ENCODE peak calls at places on chromosomes 4 and X, in eight cellular contexts. One of them, this sample, is unnamed.

GRCh38 chr4:95204873-95205272 is 343.9 kb downstream of the UNC5C start:
- DNase-seq in CD8-positive, alpha-beta T cell: no peak
- DNase-seq in WTC11: peak
- DNase-seq in transverse colon: no peak
- DNase-seq in RWPE2: no peak
- DNase-seq in bronchial epithelial cell: no peak
- DNase-seq in lower lobe of right lung: no peak
- DNase-seq in Peyer's patch: no peak
- DNase-seq in this sample: no peak

GRCh38 chrX:154751669-154752271 is 893 bp upstream of the GAB3 start:
- DNase-seq in CD8-positive, alpha-beta T cell: no peak
- DNase-seq in Peyer's patch: no peak
- DNase-seq in bronchial epithelial cell: no peak
- DNase-seq in WTC11: no peak
- DNase-seq in lower lobe of right lung: no peak
- DNase-seq in transverse colon: no peak
- DNase-seq in RWPE2: no peak
- DNase-seq in this sample: no peak

GRCh38 chr4:41745292-41746024 is 3.1 kb downstream of the PHOX2B start:
- DNase-seq in bronchial epithelial cell: no peak
- DNase-seq in RWPE2: no peak
- DNase-seq in CD8-positive, alpha-beta T cell: no peak
- DNase-seq in transverse colon: no peak
- DNase-seq in Peyer's patch: no peak
- DNase-seq in lower lobe of right lung: no peak
- DNase-seq in WTC11: peak
- DNase-seq in this sample: no peak

GRCh38 chr4:123471655-123472054 is 75.1 kb downstream of the SPRY1 start:
- DNase-seq in CD8-positive, alpha-beta T cell: no peak
- DNase-seq in lower lobe of right lung: no peak
- DNase-seq in Peyer's patch: no peak
- DNase-seq in RWPE2: no peak
- DNase-seq in WTC11: no peak
- DNase-seq in bronchial epithelial cell: no peak
- DNase-seq in transverse colon: no peak
- DNase-seq in this sample: no peak

GRCh38 chr4:6715704-6716017 is 313 bp upstream of the BLOC1S4 start:
- DNase-seq in bronchial epithelial cell: peak
- DNase-seq in lower lobe of right lung: no peak
- DNase-seq in RWPE2: no peak
- DNase-seq in transverse colon: no peak
- DNase-seq in CD8-positive, alpha-beta T cell: no peak
- DNase-seq in Peyer's patch: no peak
- DNase-seq in WTC11: no peak
- DNase-seq in this sample: no peak

GRCh38 chr4:82744284-82744963 is 54.2 kb downstream of the SCD5 start:
- DNase-seq in transverse colon: no peak
- DNase-seq in CD8-positive, alpha-beta T cell: no peak
- DNase-seq in WTC11: no peak
- DNase-seq in lower lobe of right lung: peak
- DNase-seq in bronchial epithelial cell: peak
- DNase-seq in RWPE2: no peak
- DNase-seq in Peyer's patch: no peak
- DNase-seq in this sample: no peak

GRCh38 chr4:78876568-78877320 is 62.5 kb downstream of the PAQR3 start:
- DNase-seq in CD8-positive, alpha-beta T cell: no peak
- DNase-seq in RWPE2: no peak
- DNase-seq in Peyer's patch: no peak
- DNase-seq in WTC11: no peak
- DNase-seq in lower lobe of right lung: no peak
- DNase-seq in transverse colon: no peak
- DNase-seq in bronchial epithelial cell: peak
- DNase-seq in this sample: no peak

GRCh38 chr4:16104520-16104919 is 20.7 kb upstream of the PROM1 start:
- DNase-seq in RWPE2: no peak
- DNase-seq in Peyer's patch: no peak
- DNase-seq in CD8-positive, alpha-beta T cell: no peak
- DNase-seq in bronchial epithelial cell: no peak
- DNase-seq in WTC11: no peak
- DNase-seq in transverse colon: no peak
- DNase-seq in lower lobe of right lung: no peak
- DNase-seq in this sample: no peak

GRCh38 chr4:68797618-68798017 is 18.2 kb upstream of the UGT2B10 start:
- DNase-seq in lower lobe of right lung: no peak
- DNase-seq in RWPE2: no peak
- DNase-seq in WTC11: no peak
- DNase-seq in bronchial epithelial cell: no peak
- DNase-seq in Peyer's patch: no peak
- DNase-seq in transverse colon: no peak
- DNase-seq in CD8-positive, alpha-beta T cell: no peak
- DNase-seq in this sample: no peak

GRCh38 chr4:16027114-16027513 is 56.7 kb downstream of the PROM1 start:
- DNase-seq in lower lobe of right lung: no peak
- DNase-seq in Peyer's patch: no peak
- DNase-seq in RWPE2: no peak
- DNase-seq in WTC11: no peak
- DNase-seq in bronchial epithelial cell: peak
- DNase-seq in transverse colon: no peak
- DNase-seq in CD8-positive, alpha-beta T cell: no peak
- DNase-seq in this sample: no peak

GRCh38 chrX:94288972-94289371 is 615.0 kb downstream of the FAM133A start:
- DNase-seq in lower lobe of right lung: no peak
- DNase-seq in CD8-positive, alpha-beta T cell: no peak
- DNase-seq in transverse colon: no peak
- DNase-seq in WTC11: no peak
- DNase-seq in Peyer's patch: no peak
- DNase-seq in RWPE2: no peak
- DNase-seq in bronchial epithelial cell: no peak
- DNase-seq in this sample: no peak

GRCh38 chrX:129115104-129115503 is 408.2 kb downstream of the SMARCA1 start:
- DNase-seq in CD8-positive, alpha-beta T cell: no peak
- DNase-seq in WTC11: peak
- DNase-seq in lower lobe of right lung: no peak
- DNase-seq in Peyer's patch: peak
- DNase-seq in bronchial epithelial cell: peak
- DNase-seq in transverse colon: peak
- DNase-seq in RWPE2: no peak
- DNase-seq in this sample: no peak

GRCh38 chrX:37287741-37288424 is 61.3 kb upstream of the PRRG1 start:
- DNase-seq in bronchial epithelial cell: no peak
- DNase-seq in RWPE2: no peak
- DNase-seq in transverse colon: no peak
- DNase-seq in lower lobe of right lung: no peak
- DNase-seq in Peyer's patch: no peak
- DNase-seq in WTC11: no peak
- DNase-seq in CD8-positive, alpha-beta T cell: no peak
- DNase-seq in this sample: no peak

GRCh38 chr4:52560844-52561280 is 98.2 kb downstream of the USP46 start:
- DNase-seq in Peyer's patch: no peak
- DNase-seq in RWPE2: no peak
- DNase-seq in CD8-positive, alpha-beta T cell: no peak
- DNase-seq in lower lobe of right lung: no peak
- DNase-seq in bronchial epithelial cell: peak
- DNase-seq in transverse colon: no peak
- DNase-seq in WTC11: no peak
- DNase-seq in this sample: no peak

GRCh38 chr4:2081540-2081939 is 22.4 kb downstream of the NAT8L start:
- DNase-seq in Peyer's patch: peak
- DNase-seq in WTC11: no peak
- DNase-seq in CD8-positive, alpha-beta T cell: no peak
- DNase-seq in transverse colon: no peak
- DNase-seq in bronchial epithelial cell: no peak
- DNase-seq in lower lobe of right lung: no peak
- DNase-seq in RWPE2: peak
- DNase-seq in this sample: no peak
- TF ChIP-seq CTCF in Peyer's patch: no peak
- TF ChIP-seq CTCF in WTC11: no peak
- TF ChIP-seq CTCF in CD8-positive, alpha-beta T cell: no peak
- TF ChIP-seq CTCF in transverse colon: no peak
- TF ChIP-seq CTCF in bronchial epithelial cell: no peak
- TF ChIP-seq CTCF in lower lobe of right lung: no peak
- TF ChIP-seq CTCF in RWPE2: no peak
- TF ChIP-seq CTCF in this sample: no peak

GRCh38 chr4:65461781-65462180 is 208.5 kb downstream of the EPHA5 start:
- DNase-seq in lower lobe of right lung: no peak
- DNase-seq in bronchial epithelial cell: no peak
- DNase-seq in transverse colon: no peak
- DNase-seq in CD8-positive, alpha-beta T cell: no peak
- DNase-seq in RWPE2: no peak
- DNase-seq in WTC11: no peak
- DNase-seq in Peyer's patch: no peak
- DNase-seq in this sample: no peak
- TF ChIP-seq CTCF in lower lobe of right lung: no peak
- TF ChIP-seq CTCF in bronchial epithelial cell: no peak
- TF ChIP-seq CTCF in transverse colon: no peak
- TF ChIP-seq CTCF in CD8-positive, alpha-beta T cell: no peak
- TF ChIP-seq CTCF in RWPE2: peak
- TF ChIP-seq CTCF in WTC11: no peak
- TF ChIP-seq CTCF in Peyer's patch: no peak
- TF ChIP-seq CTCF in this sample: no peak

GRCh38 chr4:148152868-148153630 is 289.2 kb downstream of the NR3C2 start:
- DNase-seq in CD8-positive, alpha-beta T cell: no peak
- DNase-seq in RWPE2: no peak
- DNase-seq in lower lobe of right lung: no peak
- DNase-seq in WTC11: no peak
- DNase-seq in transverse colon: no peak
- DNase-seq in bronchial epithelial cell: no peak
- DNase-seq in Peyer's patch: no peak
- DNase-seq in this sample: no peak
- TF ChIP-seq CTCF in CD8-positive, alpha-beta T cell: no peak
- TF ChIP-seq CTCF in RWPE2: no peak
- TF ChIP-seq CTCF in lower lobe of right lung: no peak
- TF ChIP-seq CTCF in WTC11: no peak
- TF ChIP-seq CTCF in transverse colon: no peak
- TF ChIP-seq CTCF in bronchial epithelial cell: no peak
- TF ChIP-seq CTCF in Peyer's patch: no peak
- TF ChIP-seq CTCF in this sample: no peak

GRCh38 chr4:37891221-37892159 is 606 bp downstream of the TBC1D1 start:
- DNase-seq in Peyer's patch: peak
- DNase-seq in transverse colon: peak
- DNase-seq in CD8-positive, alpha-beta T cell: peak
- DNase-seq in RWPE2: no peak
- DNase-seq in bronchial epithelial cell: no peak
- DNase-seq in lower lobe of right lung: peak
- DNase-seq in WTC11: peak
- DNase-seq in this sample: peak
- TF ChIP-seq CTCF in Peyer's patch: no peak
- TF ChIP-seq CTCF in transverse colon: peak
- TF ChIP-seq CTCF in CD8-positive, alpha-beta T cell: no peak
- TF ChIP-seq CTCF in RWPE2: no peak
- TF ChIP-seq CTCF in bronchial epithelial cell: no peak
- TF ChIP-seq CTCF in lower lobe of right lung: peak
- TF ChIP-seq CTCF in WTC11: no peak
- TF ChIP-seq CTCF in this sample: no peak

GRCh38 chr4:785332-786073 is 40.4 kb downstream of the CPLX1 start:
- DNase-seq in RWPE2: no peak
- DNase-seq in Peyer's patch: peak
- DNase-seq in WTC11: peak
- DNase-seq in transverse colon: no peak
- DNase-seq in bronchial epithelial cell: no peak
- DNase-seq in CD8-positive, alpha-beta T cell: no peak
- DNase-seq in lower lobe of right lung: no peak
- DNase-seq in this sample: no peak

GRCh38 chr4:788006-788635 is 37.8 kb downstream of the CPLX1 start:
- DNase-seq in transverse colon: no peak
- DNase-seq in bronchial epithelial cell: no peak
- DNase-seq in lower lobe of right lung: peak
- DNase-seq in WTC11: no peak
- DNase-seq in Peyer's patch: no peak
- DNase-seq in RWPE2: no peak
- DNase-seq in CD8-positive, alpha-beta T cell: no peak
- DNase-seq in this sample: no peak

GRCh38 chr4:786074-786741 is 39.7 kb downstream of the CPLX1 start:
- DNase-seq in bronchial epithelial cell: no peak
- DNase-seq in lower lobe of right lung: no peak
- DNase-seq in Peyer's patch: no peak
- DNase-seq in WTC11: no peak
- DNase-seq in RWPE2: peak
- DNase-seq in CD8-positive, alpha-beta T cell: no peak
- DNase-seq in transverse colon: no peak
- DNase-seq in this sample: no peak

GRCh38 chr4:787561-787981 is 38.4 kb downstream of the CPLX1 start:
- DNase-seq in transverse colon: no peak
- DNase-seq in lower lobe of right lung: peak
- DNase-seq in RWPE2: no peak
- DNase-seq in WTC11: no peak
- DNase-seq in CD8-positive, alpha-beta T cell: no peak
- DNase-seq in Peyer's patch: no peak
- DNase-seq in bronchial epithelial cell: no peak
- DNase-seq in this sample: no peak

GRCh38 chr4:786861-787300 is 39.0 kb downstream of the CPLX1 start:
- DNase-seq in WTC11: no peak
- DNase-seq in CD8-positive, alpha-beta T cell: no peak
- DNase-seq in transverse colon: no peak
- DNase-seq in Peyer's patch: no peak
- DNase-seq in bronchial epithelial cell: no peak
- DNase-seq in lower lobe of right lung: peak
- DNase-seq in RWPE2: no peak
- DNase-seq in this sample: no peak
- TF ChIP-seq CTCF in WTC11: no peak
- TF ChIP-seq CTCF in CD8-positive, alpha-beta T cell: no peak
- TF ChIP-seq CTCF in transverse colon: peak
- TF ChIP-seq CTCF in Peyer's patch: peak
- TF ChIP-seq CTCF in bronchial epithelial cell: peak
- TF ChIP-seq CTCF in lower lobe of right lung: no peak
- TF ChIP-seq CTCF in RWPE2: no peak
- TF ChIP-seq CTCF in this sample: no peak

DNA sequence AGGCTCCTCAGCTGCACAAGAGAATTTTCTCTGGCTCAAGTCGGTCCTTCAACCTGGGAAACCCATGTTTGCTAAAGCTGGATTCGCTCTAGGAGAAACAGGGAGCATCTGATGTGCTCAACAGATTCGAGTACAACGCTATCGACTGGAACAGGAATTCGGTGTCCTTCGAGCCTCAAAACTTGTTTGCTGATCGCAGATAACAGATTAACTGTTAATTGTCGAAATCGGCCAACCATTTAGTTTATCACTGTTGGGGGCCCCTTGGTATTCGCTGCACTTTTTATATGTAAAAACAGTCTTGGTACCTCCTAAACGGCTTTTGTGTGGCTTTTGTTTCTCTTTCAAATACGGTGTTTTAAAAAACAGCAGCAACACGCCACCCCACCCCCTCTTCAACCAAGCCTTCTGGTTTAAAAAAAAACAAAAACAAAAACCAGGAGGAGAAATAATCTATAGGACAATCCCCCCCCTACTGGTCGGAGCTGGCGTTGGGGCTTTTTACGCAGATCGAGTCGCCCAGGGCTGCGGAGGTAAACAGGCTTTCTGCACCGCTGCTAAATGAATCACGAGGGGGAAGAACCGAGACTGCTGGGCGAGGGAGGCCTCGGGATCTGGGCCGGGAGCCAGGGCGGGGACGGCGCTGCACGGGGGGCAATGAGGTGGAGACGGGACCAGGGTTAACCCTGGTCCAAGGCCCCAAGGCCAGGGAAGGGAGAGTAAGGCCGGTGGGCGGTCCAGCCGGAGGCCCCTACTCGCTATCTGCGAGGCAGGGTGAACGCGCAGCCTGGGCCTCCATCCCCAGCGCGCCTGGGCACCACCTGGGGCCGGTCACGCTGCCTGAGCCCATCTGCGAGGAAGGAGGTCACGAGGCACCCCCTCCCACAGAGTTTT is 71.7 kb upstream of the BCOR start:
- DNase-seq in RWPE2: no peak
- DNase-seq in WTC11: peak
- DNase-seq in CD8-positive, alpha-beta T cell: peak
- DNase-seq in transverse colon: peak
- DNase-seq in bronchial epithelial cell: peak
- DNase-seq in Peyer's patch: peak
- DNase-seq in lower lobe of right lung: peak
- DNase-seq in this sample: no peak
- TF ChIP-seq CTCF in RWPE2: peak
- TF ChIP-seq CTCF in WTC11: no peak
- TF ChIP-seq CTCF in CD8-positive, alpha-beta T cell: peak
- TF ChIP-seq CTCF in transverse colon: peak
- TF ChIP-seq CTCF in bronchial epithelial cell: peak
- TF ChIP-seq CTCF in Peyer's patch: peak
- TF ChIP-seq CTCF in lower lobe of right lung: peak
- TF ChIP-seq CTCF in this sample: peak

This sample was measured in mesothelial cell of epicardium.